ENCODE peak calls at places on chromosomes 6 and 20, in six cellular contexts. M is amniotic stem cell; C is omental fat pad; I is iPS DF 19.7; U is stimulated activated CD8-positive, alpha-beta memory T cell treated with anti-CD3 and anti-CD28 coated beads, Interleukin-15, amount 100 ng/mL, for 4 hours; K is esophagus squamous epithelium. Y is an unnamed sample.

GRCh38 chr6:116492331-116493067 is 18.9 kb upstream of the CALHM5 start:
- DNase-seq in I (no peak), M (no peak), K (no peak), C (no peak), U (no peak), Y (no peak)

GRCh38 chr6:5361371-5361770 is 100.1 kb downstream of the FARS2 start:
- DNase-seq in U (no peak), C (no peak), M (no peak), K (no peak), I (no peak), Y (no peak)

GRCh38 chr20:61718361-61718760 is 347.3 kb downstream of the TAF4 start:
- DNase-seq in C (no peak), M (no peak), U (no peak), I (no peak), K (no peak), Y (no peak)

GRCh38 chr20:62936996-62937352 is 973 bp upstream of the GID8 start:
- DNase-seq in M (no peak), K (no peak), U (no peak), I (no peak), C (no peak), Y (no peak)

GRCh38 chr6:25193147-25193864 is 85.9 kb upstream of the CARMIL1 start:
- DNase-seq in C (no peak), U (no peak), K (no peak), I (no peak), M (peak), Y (no peak)

GRCh38 chr6:26309731-26310142 is 55.3 kb upstream of the BTN3A2 start:
- DNase-seq in I (no peak), K (no peak), M (no peak), U (no peak), C (no peak), Y (no peak)

GRCh38 chr6:124463271-124463670 is 499.0 kb upstream of the RNF217 start:
- DNase-seq in U (no peak), I (no peak), M (no peak), C (no peak), K (no peak), Y (no peak)

GRCh38 chr6:87538510-87539260 is 51.1 kb downstream of the RARS2 start:
- DNase-seq in I (no peak), U (no peak), M (no peak), C (no peak), K (no peak), Y (no peak)

GRCh38 chr6:105794263-105794662 is 291.9 kb upstream of the PRDM1 start:
- DNase-seq in M (no peak), K (no peak), U (no peak), I (no peak), C (no peak), Y (no peak)

GRCh38 chr20:24633026-24633425 is 163.6 kb downstream of the SYNDIG1 start:
- DNase-seq in I (no peak), U (no peak), M (no peak), K (no peak), C (no peak), Y (no peak)

GRCh38 chr6:11791354-11792107 is 12.9 kb upstream of the ADTRP start:
- DNase-seq in U (no peak), C (no peak), K (no peak), I (no peak), M (no peak), Y (no peak)

Y was measured in T-helper 17 cell.